ENCODE peak calls at places on chromosome 20, in five cellular contexts. One of them, this sample, is unnamed.

GRCh38 chr20:56928007-56928406 is 298.9 kb downstream of the TFAP2C start:
- DNase-seq in NCI-H1105: no peak
- DNase-seq in fibroblast of villous mesenchyme: no peak
- DNase-seq in heart left ventricle: no peak
- DNase-seq in ovary: no peak
- DNase-seq in this sample: no peak

GRCh38 chr20:61580958-61581824 is 329.1 kb downstream of the CDH4 start:
- DNase-seq in NCI-H1105: no peak
- DNase-seq in fibroblast of villous mesenchyme: no peak
- DNase-seq in heart left ventricle: no peak
- DNase-seq in ovary: no peak
- DNase-seq in this sample: no peak

GRCh38 chr20:59676126-59676876 is 72.0 kb downstream of the PHACTR3 start:
- DNase-seq in NCI-H1105: no peak
- DNase-seq in fibroblast of villous mesenchyme: no peak
- DNase-seq in heart left ventricle: no peak
- DNase-seq in ovary: no peak
- DNase-seq in this sample: no peak

GRCh38 chr20:13219327-13220193 is 1.5 kb upstream of the ISM1 start:
- DNase-seq in NCI-H1105: no peak
- DNase-seq in fibroblast of villous mesenchyme: no peak
- DNase-seq in heart left ventricle: peak
- DNase-seq in ovary: no peak
- DNase-seq in this sample: no peak

GRCh38 chr20:4167261-4168004 is 152.1 kb upstream of the RNF24 start:
- DNase-seq in NCI-H1105: no peak
- DNase-seq in fibroblast of villous mesenchyme: no peak
- DNase-seq in heart left ventricle: no peak
- DNase-seq in ovary: no peak
- DNase-seq in this sample: no peak

GRCh38 chr20:61307686-61308085 is 55.6 kb downstream of the CDH4 start:
- DNase-seq in NCI-H1105: no peak
- DNase-seq in fibroblast of villous mesenchyme: no peak
- DNase-seq in heart left ventricle: no peak
- DNase-seq in ovary: no peak
- DNase-seq in this sample: no peak

GRCh38 chr20:1809121-1809520 is 86.1 kb upstream of the SIRPA start:
- DNase-seq in NCI-H1105: no peak
- DNase-seq in fibroblast of villous mesenchyme: no peak
- DNase-seq in heart left ventricle: no peak
- DNase-seq in ovary: no peak
- DNase-seq in this sample: no peak

GRCh38 chr20:432208-432607 is 24.1 kb downstream of the RBCK1 start:
- DNase-seq in NCI-H1105: no peak
- DNase-seq in fibroblast of villous mesenchyme: no peak
- DNase-seq in heart left ventricle: no peak
- DNase-seq in ovary: no peak
- DNase-seq in this sample: no peak

GRCh38 chr20:8132632-8133587 is 844 bp downstream of the PLCB1 start:
- DNase-seq in NCI-H1105: no peak
- DNase-seq in fibroblast of villous mesenchyme: peak
- DNase-seq in heart left ventricle: peak
- DNase-seq in ovary: peak
- DNase-seq in this sample: peak

GRCh38 chr20:40652426-40652825 is 36.6 kb downstream of the MAFB start:
- DNase-seq in NCI-H1105: no peak
- DNase-seq in fibroblast of villous mesenchyme: no peak
- DNase-seq in heart left ventricle: no peak
- DNase-seq in ovary: no peak
- DNase-seq in this sample: no peak

GRCh38 chr20:53708129-53708968 is 114.7 kb upstream of the ZNF217 start:
- DNase-seq in NCI-H1105: no peak
- DNase-seq in fibroblast of villous mesenchyme: peak
- DNase-seq in heart left ventricle: no peak
- DNase-seq in ovary: no peak
- DNase-seq in this sample: no peak

GRCh38 chr20:2748551-2749342 is 51.7 kb downstream of the CPXM1 start:
- DNase-seq in NCI-H1105: no peak
- DNase-seq in fibroblast of villous mesenchyme: no peak
- DNase-seq in heart left ventricle: no peak
- DNase-seq in ovary: no peak
- DNase-seq in this sample: no peak

GRCh38 chr20:59163641-59164530 is at the start of gene ZNF831:
- DNase-seq in NCI-H1105: no peak
- DNase-seq in fibroblast of villous mesenchyme: no peak
- DNase-seq in heart left ventricle: no peak
- DNase-seq in ovary: no peak
- DNase-seq in this sample: no peak

GRCh38 chr20:50312682-50313187 is 122.1 kb downstream of the CEBPB start:
- DNase-seq in NCI-H1105: no peak
- DNase-seq in fibroblast of villous mesenchyme: peak
- DNase-seq in heart left ventricle: peak
- DNase-seq in ovary: peak
- DNase-seq in this sample: peak

GRCh38 chr20:19588731-19589130 is 169.3 kb upstream of the RIN2 start:
- DNase-seq in NCI-H1105: peak
- DNase-seq in fibroblast of villous mesenchyme: no peak
- DNase-seq in heart left ventricle: no peak
- DNase-seq in ovary: peak
- DNase-seq in this sample: peak

GRCh38 chr20:21437816-21438215 is 40.5 kb upstream of the NKX2-4 start:
- DNase-seq in NCI-H1105: no peak
- DNase-seq in fibroblast of villous mesenchyme: no peak
- DNase-seq in heart left ventricle: no peak
- DNase-seq in ovary: no peak
- DNase-seq in this sample: no peak

GRCh38 chr20:50339196-50339901 is 148.7 kb downstream of the CEBPB start:
- DNase-seq in NCI-H1105: no peak
- DNase-seq in fibroblast of villous mesenchyme: peak
- DNase-seq in heart left ventricle: no peak
- DNase-seq in ovary: no peak
- DNase-seq in this sample: peak

GRCh38 chr20:2693286-2693995 is 861 bp downstream of the EBF4 start:
- DNase-seq in NCI-H1105: peak
- DNase-seq in fibroblast of villous mesenchyme: peak
- DNase-seq in heart left ventricle: peak
- DNase-seq in ovary: peak
- DNase-seq in this sample: peak

GRCh38 chr20:50111120-50111828 is 1.7 kb downstream of the UBE2V1 start:
- DNase-seq in NCI-H1105: no peak
- DNase-seq in fibroblast of villous mesenchyme: peak
- DNase-seq in heart left ventricle: no peak
- DNase-seq in ovary: no peak
- DNase-seq in this sample: no peak

GRCh38 chr20:19275630-19276071 is 63.2 kb downstream of the SLC24A3 start:
- DNase-seq in NCI-H1105: peak
- DNase-seq in fibroblast of villous mesenchyme: peak
- DNase-seq in heart left ventricle: peak
- DNase-seq in ovary: peak
- DNase-seq in this sample: peak

GRCh38 chr20:2379511-2380229 is 1.0 kb upstream of the TGM6 start:
- DNase-seq in NCI-H1105: no peak
- DNase-seq in fibroblast of villous mesenchyme: no peak
- DNase-seq in heart left ventricle: no peak
- DNase-seq in ovary: no peak
- DNase-seq in this sample: no peak

GRCh38 chr20:59645316-59645715 is 41.0 kb downstream of the PHACTR3 start:
- DNase-seq in NCI-H1105: no peak
- DNase-seq in fibroblast of villous mesenchyme: no peak
- DNase-seq in heart left ventricle: no peak
- DNase-seq in ovary: no peak
- DNase-seq in this sample: no peak